ENCODE peak calls at places on chromosomes 2 and 18, in nine cellular contexts. H is skeletal muscle cell; G is HTR-8/SVneo; I is RKO; A is LoVo; K is CD4-positive, alpha-beta T cell; F is MM.1S; R is T-cell; D is Calu3. B is an unnamed sample.

GRCh38 chr2:64632855-64633819 is 20.6 kb downstream of the SERTAD2 start:
- DNase-seq in I (no peak), A (no peak), D (no peak), K (no peak), G (no peak), H (no peak), F (no peak), R (no peak), B (no peak)

GRCh38 chr18:36127866-36128845 is 984 bp downstream of the SLC39A6 start:
- DNase-seq in D (peak), H (no peak), A (peak), I (peak), F (no peak), K (no peak), R (no peak), G (peak), B (no peak)

GRCh38 chr2:230225486-230225885 is at the start of gene SP140:
- DNase-seq in F (peak), K (peak), G (no peak), I (no peak), R (peak), D (no peak), A (no peak), H (no peak), B (peak)

GRCh38 chr2:230891108-230891507 is 26.4 kb downstream of the ITM2C start:
- DNase-seq in F (peak), G (peak), R (no peak), I (no peak), K (no peak), D (no peak), H (no peak), A (no peak), B (no peak)

GRCh38 chr2:237616373-237617304 is 10.7 kb upstream of the LRRFIP1 start:
- DNase-seq in G (no peak), K (no peak), F (peak), D (no peak), A (no peak), H (peak), I (no peak), R (no peak), B (no peak)

GRCh38 chr2:25700221-25700660 is 26.9 kb upstream of the DTNB start:
- DNase-seq in A (peak), F (peak), K (no peak), I (peak), R (peak), G (peak), H (peak), D (peak), B (no peak)

GRCh38 chr18:41391616-41392610 is 563.1 kb upstream of the PIK3C3 start:
- DNase-seq in F (peak), R (no peak), I (peak), D (peak), A (peak), G (peak), K (no peak), H (peak), B (no peak)

GRCh38 chr2:205758498-205758897 is 76.2 kb downstream of the NRP2 start:
- DNase-seq in F (no peak), I (no peak), H (no peak), R (no peak), K (no peak), D (no peak), G (no peak), A (no peak), B (no peak)

GRCh38 chr2:186201371-186201770 is 284.7 kb upstream of the ZC3H15 start:
- DNase-seq in D (no peak), K (no peak), A (no peak), R (no peak), G (no peak), F (no peak), H (peak), I (peak), B (no peak)

GRCh38 chr2:86037795-86038192 is 67.9 kb downstream of the POLR1A start:
- DNase-seq in F (peak), G (no peak), A (no peak), R (no peak), H (no peak), D (no peak), K (peak), I (no peak), B (no peak)

GRCh38 chr2:46318579-46319460 is 21.6 kb downstream of the EPAS1 start:
- DNase-seq in F (no peak), R (no peak), G (no peak), A (no peak), H (no peak), K (no peak), I (no peak), D (no peak), B (no peak)

GRCh38 chr18:49340446-49340845 is 120.0 kb downstream of the DYM start:
- DNase-seq in R (no peak), I (no peak), A (no peak), H (peak), G (no peak), F (no peak), K (no peak), D (no peak), B (no peak)

GRCh38 chr18:62526098-62527025 is 3.5 kb downstream of the ZCCHC2 start:
- DNase-seq in I (peak), D (peak), H (peak), A (peak), K (peak), F (peak), G (peak), R (peak), B (peak)

GRCh38 chr2:102014041-102014345 is 22.2 kb downstream of the IL1R2 start:
- DNase-seq in A (no peak), H (no peak), F (no peak), D (no peak), R (no peak), I (no peak), K (no peak), G (no peak), B (no peak)

GRCh38 chr2:234661146-234661545 is 164.3 kb upstream of the ARL4C start:
- DNase-seq in G (no peak), A (no peak), R (no peak), K (no peak), I (no peak), H (no peak), D (no peak), F (no peak), B (no peak)

GRCh38 chr2:127479219-127479825 is 47.0 kb downstream of the IWS1 start:
- DNase-seq in A (peak), D (no peak), G (peak), H (no peak), R (no peak), I (peak), F (peak), K (no peak), B (no peak)